ENCODE peak calls at places on chromosomes 13 and 19, in five cellular contexts. One of them, this sample, is unnamed.

GRCh38 chr19:2883686-2884439 is 16.7 kb downstream of the ZNF556 start:
- DNase-seq in M059J: no peak
- DNase-seq in posterior cingulate gyrus: no peak
- DNase-seq in iris pigment epithelial cell: peak; percentile 16
- DNase-seq in A549: no peak
- DNase-seq in this sample: no peak

GRCh38 chr19:55651236-55651635 is 3.2 kb downstream of the CCDC106 start:
- DNase-seq in A549: no peak
- DNase-seq in M059J: no peak
- DNase-seq in iris pigment epithelial cell: no peak
- DNase-seq in posterior cingulate gyrus: peak; percentile 62
- DNase-seq in this sample: no peak

GRCh38 chr13:109401307-109401706 is 385.1 kb downstream of the IRS2 start:
- DNase-seq in posterior cingulate gyrus: no peak
- DNase-seq in M059J: no peak
- DNase-seq in iris pigment epithelial cell: no peak
- DNase-seq in A549: no peak
- DNase-seq in this sample: no peak

GRCh38 chr19:41298327-41298964 is 11.5 kb upstream of the CCDC97 start:
- DNase-seq in posterior cingulate gyrus: no peak
- DNase-seq in A549: no peak
- DNase-seq in M059J: peak; percentile 75
- DNase-seq in iris pigment epithelial cell: peak; percentile 81
- DNase-seq in this sample: no peak

GRCh38 chr13:29594310-29594709 is 1.2 kb downstream of the SLC7A1 start:
- DNase-seq in M059J: peak; percentile 79
- DNase-seq in posterior cingulate gyrus: no peak
- DNase-seq in A549: peak; percentile 61
- DNase-seq in iris pigment epithelial cell: peak; percentile 88
- DNase-seq in this sample: no peak

GRCh38 chr19:55615553-55616394 is 8.6 kb downstream of the ZNF784 start:
- DNase-seq in M059J: no peak
- DNase-seq in A549: no peak
- DNase-seq in iris pigment epithelial cell: no peak
- DNase-seq in posterior cingulate gyrus: peak; percentile 60
- DNase-seq in this sample: no peak

GRCh38 chr19:3544742-3545668 is 6.0 kb downstream of the TEKTIP1 start:
- DNase-seq in posterior cingulate gyrus: peak; percentile 95
- DNase-seq in A549: peak; percentile 65
- DNase-seq in M059J: peak; percentile 55
- DNase-seq in iris pigment epithelial cell: peak; percentile 19
- DNase-seq in this sample: peak; percentile 62

GRCh38 chr19:23799321-23799720 is 40.6 kb upstream of the ZNF681 start:
- DNase-seq in A549: no peak
- DNase-seq in posterior cingulate gyrus: no peak
- DNase-seq in M059J: no peak
- DNase-seq in iris pigment epithelial cell: no peak
- DNase-seq in this sample: no peak

GRCh38 chr13:51229141-51229540 is 6.9 kb downstream of the FAM124A start:
- DNase-seq in iris pigment epithelial cell: no peak
- DNase-seq in M059J: no peak
- DNase-seq in posterior cingulate gyrus: no peak
- DNase-seq in A549: no peak
- DNase-seq in this sample: no peak

GRCh38 chr19:20969498-20969897 is 46.4 kb downstream of the ZNF85 start:
- DNase-seq in M059J: no peak
- DNase-seq in posterior cingulate gyrus: no peak
- DNase-seq in iris pigment epithelial cell: no peak
- DNase-seq in A549: no peak
- DNase-seq in this sample: no peak

GRCh38 chr13:76307157-76307556 is 579.0 kb downstream of the KCTD12 start:
- DNase-seq in A549: no peak
- DNase-seq in M059J: no peak
- DNase-seq in iris pigment epithelial cell: peak; percentile 67
- DNase-seq in posterior cingulate gyrus: no peak
- DNase-seq in this sample: no peak

GRCh38 chr19:46426506-46427162 is 2.1 kb downstream of the PNMA8C start:
- DNase-seq in M059J: peak; percentile 55
- DNase-seq in posterior cingulate gyrus: peak; percentile 93
- DNase-seq in iris pigment epithelial cell: peak; percentile 74
- DNase-seq in A549: peak; percentile 95
- DNase-seq in this sample: peak; percentile 89

GRCh38 chr13:33271759-33272158 is 13.8 kb downstream of the STARD13 start:
- DNase-seq in M059J: no peak
- DNase-seq in posterior cingulate gyrus: no peak
- DNase-seq in A549: no peak
- DNase-seq in iris pigment epithelial cell: no peak
- DNase-seq in this sample: no peak

GRCh38 chr13:49733181-49733951 is 42.1 kb upstream of the EBPL start:
- DNase-seq in posterior cingulate gyrus: no peak
- DNase-seq in M059J: peak; percentile 11
- DNase-seq in A549: no peak
- DNase-seq in iris pigment epithelial cell: peak; percentile 6
- DNase-seq in this sample: no peak

GRCh38 chr19:7787141-7787540 is 24.1 kb downstream of the CLEC4M start:
- DNase-seq in iris pigment epithelial cell: no peak
- DNase-seq in M059J: no peak
- DNase-seq in A549: no peak
- DNase-seq in posterior cingulate gyrus: no peak
- DNase-seq in this sample: no peak

GRCh38 chr13:110648848-110649421 is 33.6 kb downstream of the NAXD start:
- DNase-seq in iris pigment epithelial cell: no peak
- DNase-seq in posterior cingulate gyrus: no peak
- DNase-seq in M059J: no peak
- DNase-seq in A549: no peak
- DNase-seq in this sample: no peak

GRCh38 chr13:74017301-74018092 is 116.7 kb downstream of the KLF12 start:
- DNase-seq in M059J: no peak
- DNase-seq in A549: no peak
- DNase-seq in iris pigment epithelial cell: no peak
- DNase-seq in posterior cingulate gyrus: no peak
- DNase-seq in this sample: no peak

GRCh38 chr13:110538632-110539031 is 22.9 kb downstream of the RAB20 start:
- DNase-seq in posterior cingulate gyrus: no peak
- DNase-seq in iris pigment epithelial cell: no peak
- DNase-seq in M059J: no peak
- DNase-seq in A549: no peak
- DNase-seq in this sample: no peak

GRCh38 chr13:95540848-95541247 is 11.7 kb upstream of the CLDN10 start:
- DNase-seq in iris pigment epithelial cell: no peak
- DNase-seq in M059J: no peak
- DNase-seq in posterior cingulate gyrus: peak; percentile 89
- DNase-seq in A549: no peak
- DNase-seq in this sample: peak; percentile 35

GRCh38 chr19:53158119-53158656 is 665 bp downstream of the ZNF347 start:
- DNase-seq in posterior cingulate gyrus: peak; percentile 73
- DNase-seq in A549: no peak
- DNase-seq in M059J: peak; percentile 64
- DNase-seq in iris pigment epithelial cell: peak; percentile 33
- DNase-seq in this sample: peak; percentile 9

GRCh38 chr13:43042410-43042921 is 19.1 kb downstream of the DNAJC15 start:
- DNase-seq in iris pigment epithelial cell: peak; percentile 34
- DNase-seq in posterior cingulate gyrus: no peak
- DNase-seq in A549: no peak
- DNase-seq in M059J: no peak
- DNase-seq in this sample: no peak

GRCh38 chr13:27926644-27927434 is 7.0 kb downstream of the PDX1 start:
- DNase-seq in A549: no peak
- DNase-seq in posterior cingulate gyrus: no peak
- DNase-seq in M059J: no peak
- DNase-seq in iris pigment epithelial cell: no peak
- DNase-seq in this sample: no peak

GRCh38 chr13:63737418-63737817 is 2321.8 kb upstream of the PCDH20 start:
- DNase-seq in M059J: no peak
- DNase-seq in iris pigment epithelial cell: no peak
- DNase-seq in A549: no peak
- DNase-seq in posterior cingulate gyrus: no peak
- DNase-seq in this sample: no peak

GRCh38 chr19:39555883-39556282 is 15.9 kb upstream of the EID2 start:
- DNase-seq in A549: no peak
- DNase-seq in posterior cingulate gyrus: no peak
- DNase-seq in M059J: no peak
- DNase-seq in iris pigment epithelial cell: no peak
- DNase-seq in this sample: no peak

GRCh38 chr13:36282818-36283432 is 14.7 kb downstream of the CCDC169 start:
- DNase-seq in M059J: peak; percentile 35
- DNase-seq in iris pigment epithelial cell: peak; percentile 42
- DNase-seq in A549: peak; percentile 3
- DNase-seq in posterior cingulate gyrus: no peak
- DNase-seq in this sample: no peak

GRCh38 chr19:54294539-54294938 is 13.6 kb upstream of the LILRB2 start:
- DNase-seq in A549: no peak
- DNase-seq in M059J: no peak
- DNase-seq in iris pigment epithelial cell: no peak
- DNase-seq in posterior cingulate gyrus: no peak
- DNase-seq in this sample: no peak

This sample was measured in anterior cingulate cortex.